ENCODE peak calls at places on chromosomes 13 and 19, in four cellular contexts. One of them, this sample, is unnamed.

GRCh38 chr19:37941820-37942515 is 35.0 kb downstream of the SIPA1L3 start:
- DNase-seq in stimulated activated CD4-positive, alpha-beta T cell treated with anti-CD3 and anti-CD28 coated beads, Interleukin-1b, Interleukin-23, amount 100 ng/mL, for 24 hours: no peak
- DNase-seq in CD8-positive, alpha-beta T cell: no peak
- DNase-seq in adrenal gland: no peak
- DNase-seq in this sample: no peak

GRCh38 chr19:38463365-38463764 is 29.9 kb downstream of the RYR1 start:
- DNase-seq in adrenal gland: no peak
- DNase-seq in CD8-positive, alpha-beta T cell: no peak
- DNase-seq in stimulated activated CD4-positive, alpha-beta T cell treated with anti-CD3 and anti-CD28 coated beads, Interleukin-1b, Interleukin-23, amount 100 ng/mL, for 24 hours: no peak
- DNase-seq in this sample: no peak

GRCh38 chr13:99357149-99357596 is 50.0 kb upstream of the GPR183 start:
- DNase-seq in adrenal gland: peak
- DNase-seq in CD8-positive, alpha-beta T cell: peak
- DNase-seq in stimulated activated CD4-positive, alpha-beta T cell treated with anti-CD3 and anti-CD28 coated beads, Interleukin-1b, Interleukin-23, amount 100 ng/mL, for 24 hours: no peak
- DNase-seq in this sample: no peak

GRCh38 chr13:70333752-70334151 is 225.5 kb upstream of the KLHL1 start:
- DNase-seq in adrenal gland: no peak
- DNase-seq in stimulated activated CD4-positive, alpha-beta T cell treated with anti-CD3 and anti-CD28 coated beads, Interleukin-1b, Interleukin-23, amount 100 ng/mL, for 24 hours: no peak
- DNase-seq in CD8-positive, alpha-beta T cell: no peak
- DNase-seq in this sample: no peak

GRCh38 chr13:59261928-59262488 is 901.7 kb downstream of the DIAPH3 start:
- DNase-seq in stimulated activated CD4-positive, alpha-beta T cell treated with anti-CD3 and anti-CD28 coated beads, Interleukin-1b, Interleukin-23, amount 100 ng/mL, for 24 hours: no peak
- DNase-seq in adrenal gland: no peak
- DNase-seq in CD8-positive, alpha-beta T cell: no peak
- DNase-seq in this sample: no peak

GRCh38 chr19:10419646-10420443 is 493 bp upstream of the PDE4A start:
- DNase-seq in CD8-positive, alpha-beta T cell: no peak
- DNase-seq in adrenal gland: no peak
- DNase-seq in stimulated activated CD4-positive, alpha-beta T cell treated with anti-CD3 and anti-CD28 coated beads, Interleukin-1b, Interleukin-23, amount 100 ng/mL, for 24 hours: no peak
- DNase-seq in this sample: peak

GRCh38 chr13:32629313-32629712 is 43.1 kb downstream of the PDS5B start:
- DNase-seq in adrenal gland: no peak
- DNase-seq in stimulated activated CD4-positive, alpha-beta T cell treated with anti-CD3 and anti-CD28 coated beads, Interleukin-1b, Interleukin-23, amount 100 ng/mL, for 24 hours: no peak
- DNase-seq in CD8-positive, alpha-beta T cell: no peak
- DNase-seq in this sample: no peak

GRCh38 chr13:75485286-75486062 is 3.5 kb upstream of the TBC1D4 start:
- DNase-seq in stimulated activated CD4-positive, alpha-beta T cell treated with anti-CD3 and anti-CD28 coated beads, Interleukin-1b, Interleukin-23, amount 100 ng/mL, for 24 hours: no peak
- DNase-seq in adrenal gland: peak
- DNase-seq in CD8-positive, alpha-beta T cell: no peak
- DNase-seq in this sample: no peak

GRCh38 chr13:102131246-102131645 is 270.6 kb downstream of the FGF14 start:
- DNase-seq in adrenal gland: no peak
- DNase-seq in CD8-positive, alpha-beta T cell: no peak
- DNase-seq in stimulated activated CD4-positive, alpha-beta T cell treated with anti-CD3 and anti-CD28 coated beads, Interleukin-1b, Interleukin-23, amount 100 ng/mL, for 24 hours: no peak
- DNase-seq in this sample: no peak

GRCh38 chr19:3608750-3609322 is 2.2 kb upstream of the TBXA2R start:
- DNase-seq in CD8-positive, alpha-beta T cell: no peak
- DNase-seq in adrenal gland: peak
- DNase-seq in stimulated activated CD4-positive, alpha-beta T cell treated with anti-CD3 and anti-CD28 coated beads, Interleukin-1b, Interleukin-23, amount 100 ng/mL, for 24 hours: no peak
- DNase-seq in this sample: no peak

GRCh38 chr13:63497601-63498000 is 2082.0 kb upstream of the PCDH20 start:
- DNase-seq in adrenal gland: no peak
- DNase-seq in CD8-positive, alpha-beta T cell: no peak
- DNase-seq in stimulated activated CD4-positive, alpha-beta T cell treated with anti-CD3 and anti-CD28 coated beads, Interleukin-1b, Interleukin-23, amount 100 ng/mL, for 24 hours: no peak
- DNase-seq in this sample: no peak

GRCh38 chr19:50796128-50796633 is 6.0 kb downstream of the ACP4 start:
- DNase-seq in adrenal gland: no peak
- DNase-seq in CD8-positive, alpha-beta T cell: no peak
- DNase-seq in stimulated activated CD4-positive, alpha-beta T cell treated with anti-CD3 and anti-CD28 coated beads, Interleukin-1b, Interleukin-23, amount 100 ng/mL, for 24 hours: no peak
- DNase-seq in this sample: no peak

GRCh38 chr19:23706657-23707056 is 19.6 kb upstream of the ZNF675 start:
- DNase-seq in CD8-positive, alpha-beta T cell: no peak
- DNase-seq in stimulated activated CD4-positive, alpha-beta T cell treated with anti-CD3 and anti-CD28 coated beads, Interleukin-1b, Interleukin-23, amount 100 ng/mL, for 24 hours: no peak
- DNase-seq in adrenal gland: no peak
- DNase-seq in this sample: no peak

GRCh38 chr13:43373400-43373799 is 350.0 kb downstream of the DNAJC15 start:
- DNase-seq in CD8-positive, alpha-beta T cell: no peak
- DNase-seq in adrenal gland: no peak
- DNase-seq in stimulated activated CD4-positive, alpha-beta T cell treated with anti-CD3 and anti-CD28 coated beads, Interleukin-1b, Interleukin-23, amount 100 ng/mL, for 24 hours: no peak
- DNase-seq in this sample: no peak

GRCh38 chr19:15251010-15251748 is 18.9 kb upstream of the EPHX3 start:
- DNase-seq in stimulated activated CD4-positive, alpha-beta T cell treated with anti-CD3 and anti-CD28 coated beads, Interleukin-1b, Interleukin-23, amount 100 ng/mL, for 24 hours: no peak
- DNase-seq in adrenal gland: peak
- DNase-seq in CD8-positive, alpha-beta T cell: no peak
- DNase-seq in this sample: no peak

GRCh38 chr19:38875656-38876345 is 2.3 kb downstream of the RINL start:
- DNase-seq in adrenal gland: no peak
- DNase-seq in CD8-positive, alpha-beta T cell: no peak
- DNase-seq in stimulated activated CD4-positive, alpha-beta T cell treated with anti-CD3 and anti-CD28 coated beads, Interleukin-1b, Interleukin-23, amount 100 ng/mL, for 24 hours: no peak
- DNase-seq in this sample: no peak

GRCh38 chr13:31441804-31442487 is 242.2 kb downstream of the B3GLCT start:
- DNase-seq in CD8-positive, alpha-beta T cell: no peak
- DNase-seq in stimulated activated CD4-positive, alpha-beta T cell treated with anti-CD3 and anti-CD28 coated beads, Interleukin-1b, Interleukin-23, amount 100 ng/mL, for 24 hours: no peak
- DNase-seq in adrenal gland: peak
- DNase-seq in this sample: no peak

GRCh38 chr13:30660796-30661195 is 43.1 kb downstream of the USPL1 start:
- DNase-seq in adrenal gland: no peak
- DNase-seq in CD8-positive, alpha-beta T cell: no peak
- DNase-seq in stimulated activated CD4-positive, alpha-beta T cell treated with anti-CD3 and anti-CD28 coated beads, Interleukin-1b, Interleukin-23, amount 100 ng/mL, for 24 hours: no peak
- DNase-seq in this sample: no peak

GRCh38 chr13:24742986-24743385 is 21.0 kb upstream of the RNF17 start:
- DNase-seq in CD8-positive, alpha-beta T cell: no peak
- DNase-seq in adrenal gland: no peak
- DNase-seq in stimulated activated CD4-positive, alpha-beta T cell treated with anti-CD3 and anti-CD28 coated beads, Interleukin-1b, Interleukin-23, amount 100 ng/mL, for 24 hours: no peak
- DNase-seq in this sample: no peak

GRCh38 chr13:76795701-76796695 is 90.2 kb downstream of the KCTD12 start:
- DNase-seq in adrenal gland: no peak
- DNase-seq in stimulated activated CD4-positive, alpha-beta T cell treated with anti-CD3 and anti-CD28 coated beads, Interleukin-1b, Interleukin-23, amount 100 ng/mL, for 24 hours: no peak
- DNase-seq in CD8-positive, alpha-beta T cell: no peak
- DNase-seq in this sample: no peak

GRCh38 chr13:32246468-32246867 is 68.7 kb downstream of the ZAR1L start:
- DNase-seq in stimulated activated CD4-positive, alpha-beta T cell treated with anti-CD3 and anti-CD28 coated beads, Interleukin-1b, Interleukin-23, amount 100 ng/mL, for 24 hours: no peak
- DNase-seq in adrenal gland: peak
- DNase-seq in CD8-positive, alpha-beta T cell: peak
- DNase-seq in this sample: peak

GRCh38 chr13:65112123-65113075 is 2117.7 kb downstream of the PCDH9 start:
- DNase-seq in CD8-positive, alpha-beta T cell: no peak
- DNase-seq in adrenal gland: no peak
- DNase-seq in stimulated activated CD4-positive, alpha-beta T cell treated with anti-CD3 and anti-CD28 coated beads, Interleukin-1b, Interleukin-23, amount 100 ng/mL, for 24 hours: no peak
- DNase-seq in this sample: no peak

GRCh38 chr19:11662278-11662677 is 65.0 kb downstream of the ZNF627 start:
- DNase-seq in stimulated activated CD4-positive, alpha-beta T cell treated with anti-CD3 and anti-CD28 coated beads, Interleukin-1b, Interleukin-23, amount 100 ng/mL, for 24 hours: no peak
- DNase-seq in CD8-positive, alpha-beta T cell: no peak
- DNase-seq in adrenal gland: no peak
- DNase-seq in this sample: no peak

GRCh38 chr13:40618581-40619478 is 47.6 kb downstream of the FOXO1 start:
- DNase-seq in adrenal gland: no peak
- DNase-seq in stimulated activated CD4-positive, alpha-beta T cell treated with anti-CD3 and anti-CD28 coated beads, Interleukin-1b, Interleukin-23, amount 100 ng/mL, for 24 hours: no peak
- DNase-seq in CD8-positive, alpha-beta T cell: no peak
- DNase-seq in this sample: no peak

GRCh38 chr19:49120868-49121267 is 1.5 kb downstream of the PPFIA3 start:
- DNase-seq in CD8-positive, alpha-beta T cell: no peak
- DNase-seq in adrenal gland: no peak
- DNase-seq in stimulated activated CD4-positive, alpha-beta T cell treated with anti-CD3 and anti-CD28 coated beads, Interleukin-1b, Interleukin-23, amount 100 ng/mL, for 24 hours: no peak
- DNase-seq in this sample: no peak

GRCh38 chr13:99421758-99422555 is 79.3 kb upstream of the TM9SF2 start:
- DNase-seq in CD8-positive, alpha-beta T cell: no peak
- DNase-seq in stimulated activated CD4-positive, alpha-beta T cell treated with anti-CD3 and anti-CD28 coated beads, Interleukin-1b, Interleukin-23, amount 100 ng/mL, for 24 hours: no peak
- DNase-seq in adrenal gland: peak
- DNase-seq in this sample: no peak

GRCh38 chr19:6718741-6719539 is 1.5 kb downstream of the C3 start:
- DNase-seq in adrenal gland: peak
- DNase-seq in stimulated activated CD4-positive, alpha-beta T cell treated with anti-CD3 and anti-CD28 coated beads, Interleukin-1b, Interleukin-23, amount 100 ng/mL, for 24 hours: no peak
- DNase-seq in CD8-positive, alpha-beta T cell: no peak
- DNase-seq in this sample: no peak

GRCh38 chr13:73519720-73520119 is 460.9 kb downstream of the KLF5 start:
- DNase-seq in adrenal gland: no peak
- DNase-seq in stimulated activated CD4-positive, alpha-beta T cell treated with anti-CD3 and anti-CD28 coated beads, Interleukin-1b, Interleukin-23, amount 100 ng/mL, for 24 hours: no peak
- DNase-seq in CD8-positive, alpha-beta T cell: no peak
- DNase-seq in this sample: no peak

GRCh38 chr13:77377016-77377415 is 50.1 kb upstream of the MYCBP2 start:
- DNase-seq in CD8-positive, alpha-beta T cell: no peak
- DNase-seq in adrenal gland: no peak
- DNase-seq in stimulated activated CD4-positive, alpha-beta T cell treated with anti-CD3 and anti-CD28 coated beads, Interleukin-1b, Interleukin-23, amount 100 ng/mL, for 24 hours: no peak
- DNase-seq in this sample: no peak

GRCh38 chr19:16327911-16328823 is 3.5 kb downstream of the KLF2 start:
- DNase-seq in stimulated activated CD4-positive, alpha-beta T cell treated with anti-CD3 and anti-CD28 coated beads, Interleukin-1b, Interleukin-23, amount 100 ng/mL, for 24 hours: no peak
- DNase-seq in CD8-positive, alpha-beta T cell: peak
- DNase-seq in adrenal gland: peak
- DNase-seq in this sample: no peak

GRCh38 chr13:60135344-60135743 is 28.4 kb downstream of the DIAPH3 start:
- DNase-seq in CD8-positive, alpha-beta T cell: no peak
- DNase-seq in stimulated activated CD4-positive, alpha-beta T cell treated with anti-CD3 and anti-CD28 coated beads, Interleukin-1b, Interleukin-23, amount 100 ng/mL, for 24 hours: no peak
- DNase-seq in adrenal gland: no peak
- DNase-seq in this sample: no peak

GRCh38 chr13:113209880-113210421 is 538 bp downstream of the CUL4A start:
- DNase-seq in stimulated activated CD4-positive, alpha-beta T cell treated with anti-CD3 and anti-CD28 coated beads, Interleukin-1b, Interleukin-23, amount 100 ng/mL, for 24 hours: peak
- DNase-seq in adrenal gland: peak
- DNase-seq in CD8-positive, alpha-beta T cell: peak
- DNase-seq in this sample: peak

GRCh38 chr19:35844482-35845214 is 7.7 kb downstream of the NPHS1 start:
- DNase-seq in adrenal gland: no peak
- DNase-seq in stimulated activated CD4-positive, alpha-beta T cell treated with anti-CD3 and anti-CD28 coated beads, Interleukin-1b, Interleukin-23, amount 100 ng/mL, for 24 hours: no peak
- DNase-seq in CD8-positive, alpha-beta T cell: no peak
- DNase-seq in this sample: no peak

GRCh38 chr13:25860265-25860664 is 191.6 kb downstream of the SHISA2 start:
- DNase-seq in CD8-positive, alpha-beta T cell: no peak
- DNase-seq in adrenal gland: no peak
- DNase-seq in stimulated activated CD4-positive, alpha-beta T cell treated with anti-CD3 and anti-CD28 coated beads, Interleukin-1b, Interleukin-23, amount 100 ng/mL, for 24 hours: no peak
- DNase-seq in this sample: no peak

GRCh38 chr13:100532090-100532766 is 56.4 kb downstream of the GGACT start:
- DNase-seq in stimulated activated CD4-positive, alpha-beta T cell treated with anti-CD3 and anti-CD28 coated beads, Interleukin-1b, Interleukin-23, amount 100 ng/mL, for 24 hours: no peak
- DNase-seq in CD8-positive, alpha-beta T cell: no peak
- DNase-seq in adrenal gland: no peak
- DNase-seq in this sample: no peak

GRCh38 chr13:75569576-75569975 is 20.0 kb downstream of the UCHL3 start:
- DNase-seq in adrenal gland: no peak
- DNase-seq in CD8-positive, alpha-beta T cell: no peak
- DNase-seq in stimulated activated CD4-positive, alpha-beta T cell treated with anti-CD3 and anti-CD28 coated beads, Interleukin-1b, Interleukin-23, amount 100 ng/mL, for 24 hours: no peak
- DNase-seq in this sample: no peak

GRCh38 chr13:45047394-45048328 is 58.3 kb downstream of the GPALPP1 start:
- DNase-seq in CD8-positive, alpha-beta T cell: peak
- DNase-seq in adrenal gland: peak
- DNase-seq in stimulated activated CD4-positive, alpha-beta T cell treated with anti-CD3 and anti-CD28 coated beads, Interleukin-1b, Interleukin-23, amount 100 ng/mL, for 24 hours: peak
- DNase-seq in this sample: peak